ENCODE peak calls at places on chromosome 1, in five cellular contexts. One of them, this sample, is unnamed.

GRCh38 chr1:226981386-226981817 is 41.3 kb downstream of the COQ8A start:
- DNase-seq in T-helper 2 cell: no peak
- DNase-seq in amniotic epithelial cell: no peak
- DNase-seq in NCI-H1694: no peak
- DNase-seq in amygdala: no peak
- DNase-seq in this sample: no peak

GRCh38 chr1:161172776-161173376 is 4.4 kb downstream of the B4GALT3 start:
- DNase-seq in T-helper 2 cell: no peak
- DNase-seq in amniotic epithelial cell: peak; percentile 89
- DNase-seq in NCI-H1694: no peak
- DNase-seq in amygdala: no peak
- DNase-seq in this sample: no peak

GRCh38 chr1:231512147-231512698 is 16.2 kb upstream of the TSNAX start:
- DNase-seq in T-helper 2 cell: no peak
- DNase-seq in amniotic epithelial cell: peak; percentile 94
- DNase-seq in NCI-H1694: no peak
- DNase-seq in amygdala: no peak
- DNase-seq in this sample: no peak

GRCh38 chr1:226690460-226690982 is 48.6 kb downstream of the ITPKB start:
- DNase-seq in T-helper 2 cell: peak; percentile 89
- DNase-seq in amniotic epithelial cell: peak; percentile 56
- DNase-seq in NCI-H1694: no peak
- DNase-seq in amygdala: no peak
- DNase-seq in this sample: no peak

GRCh38 chr1:110135268-110136065 is 14.8 kb upstream of the SLC6A17 start:
- DNase-seq in T-helper 2 cell: no peak
- DNase-seq in amniotic epithelial cell: no peak
- DNase-seq in NCI-H1694: no peak
- DNase-seq in amygdala: no peak
- DNase-seq in this sample: no peak

GRCh38 chr1:47661065-47661464 is 223.2 kb downstream of the FOXD2 start:
- DNase-seq in T-helper 2 cell: no peak
- DNase-seq in amniotic epithelial cell: no peak
- DNase-seq in NCI-H1694: peak; percentile 5
- DNase-seq in amygdala: no peak
- DNase-seq in this sample: no peak

GRCh38 chr1:236301080-236301957 is 19.6 kb upstream of the ERO1B start:
- DNase-seq in T-helper 2 cell: no peak
- DNase-seq in amniotic epithelial cell: no peak
- DNase-seq in NCI-H1694: no peak
- DNase-seq in amygdala: no peak
- DNase-seq in this sample: no peak

GRCh38 chr1:206658264-206658980 is 23.1 kb downstream of the DYRK3 start:
- DNase-seq in T-helper 2 cell: peak; percentile 41
- DNase-seq in amniotic epithelial cell: no peak
- DNase-seq in NCI-H1694: no peak
- DNase-seq in amygdala: no peak
- DNase-seq in this sample: no peak

GRCh38 chr1:184695023-184695422 is 59.6 kb downstream of the EDEM3 start:
- DNase-seq in T-helper 2 cell: peak; percentile 24
- DNase-seq in amniotic epithelial cell: no peak
- DNase-seq in NCI-H1694: no peak
- DNase-seq in amygdala: no peak
- DNase-seq in this sample: no peak

GRCh38 chr1:68459796-68460195 is 10.0 kb upstream of the RPE65 start:
- DNase-seq in T-helper 2 cell: no peak
- DNase-seq in amniotic epithelial cell: peak; percentile 78
- DNase-seq in NCI-H1694: no peak
- DNase-seq in amygdala: no peak
- DNase-seq in this sample: no peak

GRCh38 chr1:21645550-21645949 is 23.6 kb downstream of the RAP1GAP start:
- DNase-seq in T-helper 2 cell: no peak
- DNase-seq in amniotic epithelial cell: no peak
- DNase-seq in NCI-H1694: no peak
- DNase-seq in amygdala: no peak
- DNase-seq in this sample: no peak

This sample was measured in globus pallidus.